ENCODE peak calls at places on chromosomes 2 and 18, in seven cellular contexts. One of them, this sample, is unnamed.

GRCh38 chr18:31942301-31942998 is 478 bp downstream of the TRAPPC8 start:
- DNase-seq in uterus: no peak
- DNase-seq in HCT116: no peak
- DNase-seq in psoas muscle: peak; percentile 37
- DNase-seq in aorta: peak; percentile 59
- DNase-seq in tibial artery: peak; percentile 25
- DNase-seq in IMR-90: peak; percentile 54
- DNase-seq in this sample: peak; percentile 16

GRCh38 chr2:100588071-100588786 is 25.4 kb downstream of the PDCL3 start:
- DNase-seq in uterus: no peak
- DNase-seq in HCT116: no peak
- DNase-seq in psoas muscle: no peak
- DNase-seq in aorta: no peak
- DNase-seq in tibial artery: no peak
- DNase-seq in IMR-90: peak; percentile 66
- DNase-seq in this sample: no peak

GRCh38 chr2:115549731-115550130 is 1107.3 kb downstream of the DPP10 start:
- DNase-seq in uterus: no peak
- DNase-seq in HCT116: no peak
- DNase-seq in psoas muscle: no peak
- DNase-seq in aorta: no peak
- DNase-seq in tibial artery: no peak
- DNase-seq in IMR-90: no peak
- DNase-seq in this sample: no peak

GRCh38 chr2:230914886-230915285 is 10.2 kb downstream of the GPR55 start:
- DNase-seq in uterus: no peak
- DNase-seq in HCT116: no peak
- DNase-seq in psoas muscle: no peak
- DNase-seq in aorta: no peak
- DNase-seq in tibial artery: no peak
- DNase-seq in IMR-90: no peak
- DNase-seq in this sample: no peak

GRCh38 chr2:125455110-125455509 is 1200.8 kb upstream of the GYPC start:
- DNase-seq in uterus: no peak
- DNase-seq in HCT116: no peak
- DNase-seq in psoas muscle: no peak
- DNase-seq in aorta: no peak
- DNase-seq in tibial artery: no peak
- DNase-seq in IMR-90: peak; percentile 66
- DNase-seq in this sample: no peak

GRCh38 chr2:223001831-223002230 is 50.2 kb upstream of the KCNE4 start:
- DNase-seq in uterus: no peak
- DNase-seq in HCT116: no peak
- DNase-seq in psoas muscle: no peak
- DNase-seq in aorta: no peak
- DNase-seq in tibial artery: no peak
- DNase-seq in IMR-90: peak; percentile 56
- DNase-seq in this sample: no peak

GRCh38 chr2:173719471-173719870 is 245.7 kb downstream of the SP3 start:
- DNase-seq in uterus: no peak
- DNase-seq in HCT116: no peak
- DNase-seq in psoas muscle: no peak
- DNase-seq in aorta: no peak
- DNase-seq in tibial artery: no peak
- DNase-seq in IMR-90: no peak
- DNase-seq in this sample: no peak

GRCh38 chr2:28752608-28752984 is 966 bp downstream of the PPP1CB start:
- DNase-seq in uterus: no peak
- DNase-seq in HCT116: no peak
- DNase-seq in psoas muscle: no peak
- DNase-seq in aorta: no peak
- DNase-seq in tibial artery: no peak
- DNase-seq in IMR-90: no peak
- DNase-seq in this sample: no peak

GRCh38 chr18:21489119-21489750 is 111.3 kb downstream of the ESCO1 start:
- DNase-seq in uterus: no peak
- DNase-seq in HCT116: peak; percentile 40
- DNase-seq in psoas muscle: no peak
- DNase-seq in aorta: no peak
- DNase-seq in tibial artery: no peak
- DNase-seq in IMR-90: peak; percentile 66
- DNase-seq in this sample: peak; percentile 35

GRCh38 chr2:355773-356172 is 67.9 kb upstream of the ALKAL2 start:
- DNase-seq in uterus: no peak
- DNase-seq in HCT116: no peak
- DNase-seq in psoas muscle: no peak
- DNase-seq in aorta: no peak
- DNase-seq in tibial artery: no peak
- DNase-seq in IMR-90: no peak
- DNase-seq in this sample: no peak

GRCh38 chr2:121095257-121096080 is 189.5 kb downstream of the TFCP2L1 start:
- DNase-seq in uterus: no peak
- DNase-seq in HCT116: peak; percentile 72
- DNase-seq in psoas muscle: peak; percentile 55
- DNase-seq in aorta: peak; percentile 70
- DNase-seq in tibial artery: no peak
- DNase-seq in IMR-90: peak; percentile 67
- DNase-seq in this sample: peak; percentile 63

GRCh38 chr2:43609304-43609883 is 13.6 kb upstream of the THADA start:
- DNase-seq in uterus: no peak
- DNase-seq in HCT116: peak; percentile 37
- DNase-seq in psoas muscle: no peak
- DNase-seq in aorta: no peak
- DNase-seq in tibial artery: no peak
- DNase-seq in IMR-90: peak; percentile 44
- DNase-seq in this sample: peak; percentile 76

GRCh38 chr18:80137976-80138375 is 28.9 kb downstream of the ADNP2 start:
- DNase-seq in uterus: no peak
- DNase-seq in HCT116: no peak
- DNase-seq in psoas muscle: no peak
- DNase-seq in aorta: no peak
- DNase-seq in tibial artery: no peak
- DNase-seq in IMR-90: no peak
- DNase-seq in this sample: no peak
- H3K36me3 ChIP-seq in uterus: no peaks in the 10 kb centered on the region
- H3K36me3 ChIP-seq in HCT116: peaks cover 46% of the 10 kb centered on the region
- H3K36me3 ChIP-seq in psoas muscle: no peaks in the 10 kb centered on the region
- H3K36me3 ChIP-seq in aorta: no peaks in the 10 kb centered on the region
- H3K36me3 ChIP-seq in tibial artery: peaks cover 55% of the 10 kb centered on the region
- H3K36me3 ChIP-seq in IMR-90: peaks cover 44% of the 10 kb centered on the region
- H3K36me3 ChIP-seq in this sample: peaks cover 77% of the 10 kb centered on the region

GRCh38 chr2:233245406-233245805 is 6.1 kb upstream of the ATG16L1 start:
- DNase-seq in uterus: no peak
- DNase-seq in HCT116: no peak
- DNase-seq in psoas muscle: no peak
- DNase-seq in aorta: no peak
- DNase-seq in tibial artery: no peak
- DNase-seq in IMR-90: no peak
- DNase-seq in this sample: no peak

GRCh38 chr2:233244818-233245217 is 6.7 kb upstream of the ATG16L1 start:
- DNase-seq in uterus: no peak
- DNase-seq in HCT116: peak; percentile 31
- DNase-seq in psoas muscle: no peak
- DNase-seq in aorta: no peak
- DNase-seq in tibial artery: no peak
- DNase-seq in IMR-90: peak; percentile 16
- DNase-seq in this sample: no peak

GRCh38 chr2:233248999-233249398 is 2.5 kb upstream of the ATG16L1 start:
- DNase-seq in uterus: no peak
- DNase-seq in HCT116: no peak
- DNase-seq in psoas muscle: no peak
- DNase-seq in aorta: peak; percentile 57
- DNase-seq in tibial artery: no peak
- DNase-seq in IMR-90: no peak
- DNase-seq in this sample: no peak

GRCh38 chr2:233247744-233248143 is 3.7 kb upstream of the ATG16L1 start:
- DNase-seq in uterus: no peak
- DNase-seq in HCT116: peak; percentile 97
- DNase-seq in psoas muscle: no peak
- DNase-seq in aorta: no peak
- DNase-seq in tibial artery: no peak
- DNase-seq in IMR-90: peak; percentile 34
- DNase-seq in this sample: no peak

DNA sequence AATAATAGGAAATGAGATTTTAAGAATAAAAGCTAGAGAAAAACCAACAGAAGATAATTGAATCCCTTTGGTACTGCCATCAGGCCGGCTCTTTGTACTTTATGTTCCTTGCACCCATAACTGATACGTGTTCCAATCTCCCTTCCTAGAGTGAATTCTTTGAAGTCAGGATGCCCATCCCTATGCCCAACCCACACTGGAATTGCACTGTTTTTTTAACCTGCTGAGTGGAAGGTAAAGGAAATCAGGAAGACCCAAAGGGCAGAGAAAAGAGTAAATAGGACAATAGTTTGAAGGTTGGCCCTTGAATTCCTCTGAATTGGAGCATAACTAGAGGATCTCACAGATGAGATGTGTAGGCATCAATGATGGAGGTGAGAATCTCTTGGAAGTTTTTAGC is 4.4 kb upstream of the ATG16L1 start:
- DNase-seq in uterus: no peak
- DNase-seq in HCT116: peak; percentile 44
- DNase-seq in psoas muscle: no peak
- DNase-seq in aorta: no peak
- DNase-seq in tibial artery: no peak
- DNase-seq in IMR-90: no peak
- DNase-seq in this sample: no peak
- H3K4me1 ChIP-seq in uterus: no peaks in the 10 kb centered on the region
- H3K4me1 ChIP-seq in HCT116: peaks cover 56% of the 10 kb centered on the region
- H3K4me1 ChIP-seq in psoas muscle: no peaks in the 10 kb centered on the region
- H3K4me1 ChIP-seq in aorta: no peaks in the 10 kb centered on the region
- H3K4me1 ChIP-seq in tibial artery: peaks cover 1% of the 10 kb centered on the region
- H3K4me1 ChIP-seq in IMR-90: no peaks in the 10 kb centered on the region
- H3K4me1 ChIP-seq in this sample: no peaks in the 10 kb centered on the region

DNA sequence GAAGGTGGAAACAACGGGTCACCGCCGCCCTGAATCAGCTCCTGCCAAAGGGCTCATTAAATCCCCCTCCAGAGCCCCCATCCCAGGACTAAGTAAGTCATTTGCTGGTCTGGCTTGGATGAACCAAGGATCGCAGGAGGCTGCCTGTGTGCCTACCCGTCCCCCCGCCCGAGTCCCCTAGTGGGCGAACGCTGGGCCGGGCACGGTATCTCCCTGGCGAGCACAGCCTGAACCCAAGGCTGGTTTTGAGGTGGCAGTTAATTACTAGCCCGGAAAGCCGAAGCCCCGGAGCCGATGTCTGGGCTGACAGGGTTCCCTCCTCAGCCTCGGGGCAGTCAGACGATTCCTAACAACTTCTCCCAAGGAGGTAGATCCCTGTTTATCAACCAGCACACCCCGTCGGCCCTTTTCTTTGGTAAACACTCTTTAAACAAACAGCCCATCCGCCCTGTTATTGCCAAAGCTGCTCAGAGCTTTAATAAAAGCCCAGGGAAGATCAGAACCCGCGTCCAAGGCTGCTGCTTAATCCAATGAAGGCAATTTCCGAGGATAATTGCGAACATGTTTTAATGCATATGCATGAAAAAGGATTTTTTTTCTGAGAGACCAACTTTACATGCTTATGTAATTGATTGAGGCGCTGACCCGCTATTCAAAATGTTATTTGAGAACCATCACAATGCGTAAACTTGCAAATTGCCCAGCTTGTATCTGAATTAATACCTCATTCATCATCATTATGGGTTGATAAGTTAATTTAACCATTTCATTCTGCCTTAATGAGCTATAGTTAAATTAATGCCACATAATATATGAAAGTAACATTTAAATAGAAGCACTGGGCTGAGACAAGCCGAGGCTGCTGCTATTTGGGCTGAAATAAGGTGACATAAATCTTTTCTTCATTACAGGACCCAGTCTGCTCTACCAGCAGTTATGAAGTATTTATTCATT is 10.5 kb downstream of the EVX2 start:
- DNase-seq in uterus: no peak
- DNase-seq in HCT116: no peak
- DNase-seq in psoas muscle: no peak
- DNase-seq in aorta: no peak
- DNase-seq in tibial artery: no peak
- DNase-seq in IMR-90: no peak
- DNase-seq in this sample: peak; percentile 42
- H3K27me3 ChIP-seq in uterus: peaks cover 96% of the 10 kb centered on the region
- H3K27me3 ChIP-seq in HCT116: no peaks in the 10 kb centered on the region
- H3K27me3 ChIP-seq in psoas muscle: peaks cover 38% of the 10 kb centered on the region
- H3K27me3 ChIP-seq in aorta: no peaks in the 10 kb centered on the region
- H3K27me3 ChIP-seq in tibial artery: peaks cover 3% of the 10 kb centered on the region
- H3K27me3 ChIP-seq in IMR-90: peaks cover 84% of the 10 kb centered on the region
- H3K27me3 ChIP-seq in this sample: peaks cover 74% of the 10 kb centered on the region

DNA sequence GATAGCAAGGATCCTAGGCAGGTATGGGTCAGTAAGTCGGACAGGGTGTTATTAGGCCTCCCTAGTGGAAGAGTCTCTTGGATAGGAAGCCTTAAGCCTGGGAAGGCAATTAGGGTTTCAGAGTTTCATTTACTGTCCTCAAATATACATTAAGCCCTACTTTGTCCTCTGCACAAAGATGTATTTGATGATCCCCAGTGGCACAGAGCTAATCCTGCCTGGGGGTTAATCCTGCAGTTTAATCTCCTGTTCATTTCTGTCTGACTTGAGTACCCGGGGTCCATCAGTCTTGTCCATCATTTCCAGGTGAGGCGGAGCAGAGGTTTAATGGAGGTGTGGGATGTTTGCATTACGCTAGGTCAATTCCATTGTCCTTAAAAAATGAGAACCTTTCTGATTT is 62.0 kb downstream of the MTCL1 start:
- DNase-seq in uterus: no peak
- DNase-seq in HCT116: no peak
- DNase-seq in psoas muscle: no peak
- DNase-seq in aorta: no peak
- DNase-seq in tibial artery: no peak
- DNase-seq in IMR-90: no peak
- DNase-seq in this sample: peak; percentile 35
- H3K36me3 ChIP-seq in uterus: no peaks in the 10 kb centered on the region
- H3K36me3 ChIP-seq in HCT116: peaks cover 3% of the 10 kb centered on the region
- H3K36me3 ChIP-seq in psoas muscle: no peaks in the 10 kb centered on the region
- H3K36me3 ChIP-seq in aorta: no peaks in the 10 kb centered on the region
- H3K36me3 ChIP-seq in tibial artery: no peaks in the 10 kb centered on the region
- H3K36me3 ChIP-seq in IMR-90: peaks cover 31% of the 10 kb centered on the region
- H3K36me3 ChIP-seq in this sample: no peaks in the 10 kb centered on the region

GRCh38 chr2:37276291-37276690 is 44.8 kb downstream of the NDUFAF7 start:
- DNase-seq in uterus: no peak
- DNase-seq in HCT116: no peak
- DNase-seq in psoas muscle: no peak
- DNase-seq in aorta: no peak
- DNase-seq in tibial artery: no peak
- DNase-seq in IMR-90: no peak
- DNase-seq in this sample: no peak
- H3K4me1 ChIP-seq in uterus: no peaks in the 10 kb centered on the region
- H3K4me1 ChIP-seq in HCT116: no peaks in the 10 kb centered on the region
- H3K4me1 ChIP-seq in psoas muscle: no peaks in the 10 kb centered on the region
- H3K4me1 ChIP-seq in aorta: no peaks in the 10 kb centered on the region
- H3K4me1 ChIP-seq in tibial artery: no peaks in the 10 kb centered on the region
- H3K4me1 ChIP-seq in IMR-90: peaks cover 4% of the 10 kb centered on the region
- H3K4me1 ChIP-seq in this sample: peaks cover 8% of the 10 kb centered on the region